ENCODE peak calls at places on chromosomes 11 and 22, in ten cellular contexts. S, D, Y, W, V, C, G, Q, O and J are unnamed samples.

GRCh38 chr11:20031155-20032001 is 128.9 kb downstream of the DBX1 start:
- DNase-seq in C (no peak), G (no peak), V (no peak), W (no peak), Q (no peak), O (peak), S (no peak), Y (no peak), D (no peak), J (no peak)

GRCh38 chr11:120184946-120185677 is 25.7 kb upstream of the OAF start:
- DNase-seq in W (peak), Y (peak), C (peak), S (no peak), O (peak), V (peak), G (peak), D (peak), Q (peak), J (no peak)

GRCh38 chr11:27213232-27213660 is 149.8 kb downstream of the CCDC34 start:
- DNase-seq in C (no peak), W (no peak), G (no peak), V (no peak), D (peak), O (peak), Q (no peak), Y (no peak), S (no peak), J (no peak)

GRCh38 chr11:75642402-75643113 is 26.3 kb downstream of the MAP6 start:
- DNase-seq in S (no peak), Q (no peak), D (no peak), C (no peak), O (no peak), G (no peak), W (no peak), Y (no peak), V (no peak), J (no peak)

GRCh38 chr11:116379185-116379828 is 393.5 kb downstream of the BUD13 start:
- DNase-seq in D (peak), Y (no peak), C (no peak), Q (peak), G (no peak), W (no peak), O (peak), V (no peak), S (no peak), J (peak)

GRCh38 chr11:116611998-116612620 is 160.7 kb downstream of the BUD13 start:
- DNase-seq in W (no peak), D (no peak), C (no peak), G (no peak), O (no peak), Y (peak), S (no peak), Q (no peak), V (peak), J (no peak)

GRCh38 chr22:20792966-20793332 is 19.0 kb downstream of the SERPIND1 start:
- DNase-seq in D (no peak), W (no peak), Q (no peak), V (no peak), O (no peak), G (no peak), Y (no peak), C (no peak), S (no peak), J (no peak)

GRCh38 chr11:90722552-90723190 is 499.8 kb upstream of the CHORDC1 start:
- DNase-seq in W (no peak), S (peak), O (no peak), V (no peak), D (no peak), Q (no peak), Y (no peak), C (no peak), G (no peak), J (no peak)

GRCh38 chr22:44802071-44802700 is 49.8 kb downstream of the ARHGAP8 start:
- DNase-seq in C (no peak), V (no peak), O (no peak), W (no peak), Q (no peak), S (no peak), D (no peak), Y (no peak), G (no peak), J (no peak)

GRCh38 chr11:108906329-108906728 is 241.5 kb downstream of the DDX10 start:
- DNase-seq in O (peak), Q (no peak), S (peak), D (no peak), V (no peak), G (no peak), Y (no peak), C (no peak), W (no peak), J (no peak)

GRCh38 chr22:26436903-26437515 is 7.9 kb downstream of the ASPHD2 start:
- DNase-seq in C (no peak), Q (peak), G (no peak), W (no peak), D (peak), O (no peak), S (no peak), V (peak), Y (no peak), J (no peak)

GRCh38 chr11:107916671-107917241 is 11.5 kb upstream of the RAB39A start:
- DNase-seq in D (no peak), W (no peak), V (peak), C (no peak), Q (peak), S (no peak), G (peak), Y (no peak), O (no peak), J (peak)

GRCh38 chr22:27377501-27377900 is 424.1 kb downstream of the MN1 start:
- DNase-seq in W (no peak), S (no peak), G (no peak), V (peak), D (peak), Q (no peak), O (no peak), Y (no peak), C (peak), J (no peak)

GRCh38 chr22:43060213-43060612 is 29.0 kb downstream of the TTLL1 start:
- DNase-seq in G (no peak), W (no peak), D (peak), V (peak), S (peak), C (peak), Y (no peak), O (no peak), Q (peak), J (peak)

GRCh38 chr11:3855808-3856491 is 486 bp downstream of the STIM1 start:
- DNase-seq in G (peak), V (peak), S (peak), W (peak), O (no peak), C (peak), Q (peak), Y (peak), D (peak), J (peak)

GRCh38 chr11:108223449-108224149 is 732 bp downstream of the ATM start:
- DNase-seq in V (no peak), D (no peak), S (no peak), Y (no peak), O (peak), W (no peak), Q (no peak), C (no peak), G (no peak), J (peak)

GRCh38 chr22:22848364-22848866 is 39.2 kb upstream of the IGLL5 start:
- DNase-seq in C (peak), D (peak), Q (peak), O (peak), G (peak), W (no peak), V (peak), Y (no peak), S (peak), J (peak)

GRCh38 chr22:43126506-43127165 is 16.1 kb downstream of the BIK start:
- DNase-seq in C (no peak), W (no peak), V (peak), Q (peak), Y (no peak), S (peak), D (peak), O (peak), G (no peak), J (no peak)

GRCh38 chr22:19287889-19288288 is 3.6 kb downstream of the CLTCL1 start:
- DNase-seq in O (peak), W (no peak), C (no peak), Y (no peak), S (peak), D (no peak), G (no peak), Q (no peak), V (no peak), J (no peak)

GRCh38 chr11:119743041-119743440 is 14.0 kb upstream of the NECTIN1 start:
- DNase-seq in Q (peak), C (no peak), V (no peak), S (no peak), G (no peak), W (no peak), D (peak), Y (no peak), O (no peak), J (peak)

GRCh38 chr11:8372641-8373381 is 109.1 kb upstream of the LMO1 start:
- DNase-seq in C (no peak), Y (peak), D (no peak), V (no peak), G (no peak), Q (no peak), S (no peak), W (no peak), O (no peak), J (no peak)

GRCh38 chr11:57779275-57779674 is 17.7 kb downstream of the CTNND1 start:
- DNase-seq in Y (no peak), C (no peak), W (no peak), D (peak), V (peak), S (peak), O (peak), G (no peak), Q (no peak), J (no peak)

GRCh38 chr11:75024068-75024449 is 35.3 kb downstream of the NEU3 start:
- DNase-seq in W (no peak), G (no peak), D (no peak), Q (no peak), C (no peak), V (no peak), O (no peak), Y (no peak), S (no peak), J (no peak)

GRCh38 chr11:71434576-71435130 is 13.5 kb downstream of the DHCR7 start:
- DNase-seq in Q (no peak), O (no peak), W (no peak), G (no peak), C (no peak), Y (no peak), S (no peak), D (no peak), V (no peak), J (no peak)

GRCh38 chr11:119982517-119983239 is 155.2 kb downstream of the TRIM29 start:
- DNase-seq in Q (no peak), V (no peak), D (no peak), W (no peak), Y (no peak), S (no peak), O (no peak), C (no peak), G (no peak), J (no peak)

GRCh38 chr11:121520243-121521144 is 67.7 kb upstream of the SORL1-AS1 start:
- DNase-seq in Q (no peak), V (no peak), G (no peak), W (no peak), Y (no peak), O (peak), S (no peak), D (no peak), C (no peak), J (no peak)

GRCh38 chr11:66328307-66329144 is 7.7 kb downstream of the RIN1 start:
- DNase-seq in W (no peak), G (peak), Y (peak), D (peak), Q (peak), V (peak), S (peak), C (peak), O (peak), J (peak)

GRCh38 chr22:23786752-23787599 is at the start of gene SMARCB1:
- DNase-seq in V (peak), C (peak), Y (peak), D (peak), O (peak), G (peak), W (peak), Q (peak), S (peak), J (peak)

GRCh38 chr11:66617148-66617814 is 851 bp downstream of the RBM14 start:
- DNase-seq in C (peak), G (no peak), D (peak), Y (peak), V (no peak), O (no peak), W (peak), Q (no peak), S (no peak), J (no peak)

GRCh38 chr22:44363214-44363979 is 50.6 kb upstream of the SHISAL1 start:
- DNase-seq in C (peak), Y (peak), Q (peak), V (peak), O (peak), S (peak), W (peak), D (peak), G (peak), J (no peak)

GRCh38 chr22:23714596-23715588 is 24.1 kb downstream of the RGL4 start:
- DNase-seq in G (no peak), V (no peak), D (no peak), W (no peak), C (no peak), Y (no peak), O (no peak), S (no peak), Q (no peak), J (peak)

GRCh38 chr11:66317322-66317765 is 500 bp upstream of the CD248 start:
- DNase-seq in D (no peak), Y (peak), S (no peak), V (no peak), Q (no peak), C (no peak), G (peak), W (no peak), O (peak), J (no peak)

GRCh38 chr11:74418509-74418895 is 20.3 kb upstream of the PGM2L1 start:
- DNase-seq in O (peak), V (no peak), Q (no peak), G (no peak), C (no peak), D (no peak), W (no peak), S (peak), Y (no peak), J (no peak)

GRCh38 chr11:75715688-75716087 is 1.9 kb upstream of the MOGAT2 start:
- DNase-seq in G (no peak), O (no peak), Y (no peak), Q (no peak), D (no peak), C (no peak), W (no peak), S (no peak), V (no peak), J (no peak)

GRCh38 chr11:75261902-75262361 is 21.4 kb downstream of the TPBGL start:
- DNase-seq in O (no peak), Q (peak), W (peak), D (no peak), V (no peak), C (no peak), G (no peak), S (no peak), Y (peak), J (no peak)

DNA sequence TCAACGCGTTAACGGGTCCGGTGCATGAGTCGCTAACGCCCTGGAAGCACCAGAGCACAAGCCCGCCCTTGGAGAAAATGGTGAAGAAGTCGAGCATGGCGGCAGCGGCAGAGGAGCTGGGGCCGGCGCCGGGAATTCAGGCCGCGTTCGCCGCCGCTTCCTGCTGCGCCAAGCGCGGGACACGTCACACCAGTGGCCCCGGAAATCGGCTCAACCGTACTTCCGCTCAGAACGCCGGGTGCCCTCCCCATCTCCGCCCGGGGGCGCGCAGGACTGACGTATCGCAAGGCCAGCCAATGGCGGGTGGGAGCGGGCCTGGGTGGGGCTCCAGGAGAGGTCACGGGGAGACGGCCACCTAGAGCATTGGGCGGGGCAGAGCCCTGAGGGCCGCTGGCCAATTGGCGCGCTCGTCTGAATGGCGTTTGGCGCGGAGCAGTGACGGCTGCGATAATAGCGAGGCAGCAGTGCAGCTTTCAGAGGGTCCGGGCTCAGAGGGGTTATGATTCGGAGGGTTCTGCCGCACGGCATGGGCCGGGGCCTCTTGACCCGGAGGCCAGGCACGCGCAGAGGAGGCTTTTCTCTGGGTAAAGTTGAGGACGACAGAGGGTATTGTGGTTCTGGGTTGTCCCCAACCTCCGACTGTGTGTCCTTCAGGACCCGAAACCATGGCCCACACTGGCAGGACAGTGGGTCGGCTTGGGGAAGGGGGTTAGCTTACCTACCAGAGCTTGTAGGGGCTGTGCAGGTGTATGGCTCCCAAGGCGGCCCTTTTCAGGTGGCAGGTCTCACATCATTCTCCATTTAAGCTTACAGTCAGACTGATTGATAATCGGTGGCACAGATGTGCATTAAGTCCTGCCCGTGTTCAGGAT is at the start of the genes FOXRED1 and SRPRA:
- DNase-seq in G (peak), Q (peak), C (peak), Y (peak), D (peak), W (peak), V (peak), O (peak), S (peak), J (peak)
- TF ChIP-seq POLR2A in G (no peak), Q (peak), C (peak), Y (peak), D (peak), W (peak), V (peak), O (peak), S (peak), J (peak)

GRCh38 chr11:104343578-104343977 is 179.6 kb upstream of the PDGFD start:
- DNase-seq in W (no peak), Y (no peak), G (no peak), Q (no peak), O (peak), C (no peak), V (no peak), S (peak), D (no peak), J (peak)
- TF ChIP-seq POLR2A in W (no peak), Y (no peak), G (no peak), Q (no peak), O (no peak), C (no peak), V (no peak), S (no peak), D (no peak), J (no peak)

GRCh38 chr22:36331306-36331911 is 56.4 kb downstream of the MYH9 start:
- DNase-seq in S (peak), W (peak), Y (peak), G (peak), C (peak), Q (peak), V (peak), O (peak), D (peak), J (peak)
- TF ChIP-seq POLR2A in S (no peak), W (no peak), Y (peak), G (no peak), C (peak), Q (peak), V (no peak), O (peak), D (peak), J (peak)

GRCh38 chr22:49928571-49929552 is 10.4 kb downstream of the CRELD2 start:
- DNase-seq in Q (no peak), V (no peak), G (no peak), D (no peak), Y (no peak), W (peak), O (no peak), S (no peak), C (no peak), J (no peak)

GRCh38 chr22:49926916-49927315 is 8.5 kb downstream of the CRELD2 start:
- DNase-seq in G (no peak), V (no peak), C (no peak), D (no peak), S (no peak), W (no peak), Q (no peak), O (no peak), Y (no peak), J (no peak)

GRCh38 chr22:49928185-49928495 is 9.7 kb downstream of the CRELD2 start:
- DNase-seq in C (no peak), V (no peak), S (no peak), Y (no peak), O (no peak), D (no peak), W (no peak), G (no peak), Q (no peak), J (no peak)

GRCh38 chr22:49929553-49929979 is 11.1 kb downstream of the CRELD2 start:
- DNase-seq in V (peak), G (peak), C (peak), Q (peak), O (no peak), W (peak), S (no peak), Y (peak), D (no peak), J (peak)

DNA sequence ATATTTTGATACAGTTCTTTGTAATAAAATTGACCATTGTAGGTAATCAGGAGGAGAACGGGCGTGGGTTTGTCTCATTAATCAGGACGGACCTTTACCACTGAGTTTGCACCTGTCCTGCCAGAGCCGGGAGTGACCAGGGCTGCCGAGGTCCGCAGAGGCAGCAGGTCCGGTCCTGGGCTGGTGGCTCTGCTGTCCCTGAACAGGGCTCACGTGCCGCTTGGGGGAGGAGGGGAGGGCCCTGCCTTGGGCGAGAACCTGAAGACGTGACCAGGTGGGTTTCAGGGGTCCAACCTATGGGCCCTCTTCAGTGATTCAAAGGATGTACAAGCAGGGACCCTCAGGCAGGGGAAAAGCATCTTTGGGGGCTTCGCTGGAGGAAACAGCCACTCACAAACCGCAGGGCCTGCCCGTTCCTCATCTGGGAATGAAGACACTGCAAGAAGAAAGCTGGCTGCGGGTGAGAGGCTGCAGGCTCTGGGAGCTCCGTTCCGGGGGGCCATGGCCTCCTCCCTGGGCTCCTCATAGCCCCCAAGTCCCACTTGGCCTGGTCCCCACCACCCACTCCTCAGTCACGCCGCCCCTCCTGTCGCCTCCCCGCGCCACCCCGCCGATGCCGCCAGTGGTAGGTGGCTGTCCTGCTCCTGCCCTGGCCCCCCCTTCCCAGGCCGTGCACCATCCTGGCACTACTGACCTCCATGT is 9.2 kb downstream of the CRELD2 start:
- DNase-seq in V (no peak), S (no peak), Y (no peak), C (no peak), G (no peak), D (no peak), Q (no peak), W (no peak), O (no peak), J (no peak)
- TF ChIP-seq POLR2A in V (no peak), S (no peak), Y (no peak), C (no peak), G (no peak), D (no peak), Q (no peak), W (no peak), O (no peak), J (no peak)

GRCh38 chr11:36292311-36292722 is 3.1 kb upstream of the COMMD9 start:
- DNase-seq in O (peak), D (no peak), Q (no peak), C (no peak), V (no peak), Y (no peak), W (no peak), S (peak), G (no peak), J (peak)

GRCh38 chr11:36288442-36289225 is 590 bp downstream of the COMMD9 start:
- DNase-seq in Y (no peak), W (no peak), G (no peak), Q (no peak), C (no peak), V (no peak), D (no peak), S (no peak), O (no peak), J (peak)

GRCh38 chr11:36289226-36289852 is at the start of gene COMMD9:
- DNase-seq in G (peak), O (peak), Q (peak), D (peak), C (peak), V (peak), W (peak), Y (peak), S (peak), J (peak)
- TF ChIP-seq POLR2A in G (no peak), O (peak), Q (peak), D (peak), C (peak), V (no peak), W (peak), Y (no peak), S (peak), J (peak)